ENCODE peak calls at places on chromosomes 2 and 18, in four cellular contexts. D, W, S and F are unnamed samples.

GRCh38 chr18:36849288-36850011 is 20.5 kb downstream of the KIAA1328 start:
- DNase-seq in D (no peak), W (no peak), S (no peak), F (no peak)

GRCh38 chr2:128563348-128563687 is 244.7 kb upstream of the HS6ST1 start:
- DNase-seq in W (peak), S (peak), D (no peak), F (no peak)

GRCh38 chr2:40440835-40441234 is 11.1 kb downstream of the SLC8A1 start:
- DNase-seq in W (no peak), D (no peak), S (no peak), F (no peak)

GRCh38 chr2:143259368-143259958 is 130.2 kb downstream of the ARHGAP15 start:
- DNase-seq in S (peak), D (peak), W (no peak), F (no peak)

GRCh38 chr2:200173691-200174090 is 132.8 kb upstream of the SPATS2L start:
- DNase-seq in D (no peak), S (no peak), W (no peak), F (no peak)

GRCh38 chr2:143725425-143725824 is 596.2 kb downstream of the ARHGAP15 start:
- DNase-seq in D (no peak), W (no peak), S (no peak), F (no peak)

GRCh38 chr2:190550137-190550536 is 15.6 kb upstream of the NEMP2 start:
- DNase-seq in W (no peak), S (no peak), D (no peak), F (no peak)

GRCh38 chr2:111095426-111095825 is 25.3 kb upstream of the BCL2L11 start:
- DNase-seq in S (no peak), D (no peak), W (no peak), F (no peak)

GRCh38 chr2:233209117-233209977 is 42.1 kb upstream of the ATG16L1 start:
- DNase-seq in S (no peak), W (no peak), D (no peak), F (no peak)

GRCh38 chr2:179017958-179018357 is 32.0 kb downstream of the CCDC141 start:
- DNase-seq in W (no peak), D (no peak), S (no peak), F (no peak)

GRCh38 chr18:812673-813404 is 797 bp upstream of the YES1 start:
- DNase-seq in S (peak), W (no peak), D (peak), F (peak)

GRCh38 chr2:120948662-120949011 is 213.0 kb downstream of the GLI2 start:
- DNase-seq in D (no peak), S (no peak), W (no peak), F (no peak)

GRCh38 chr2:120949957-120950590 is 214.4 kb downstream of the GLI2 start:
- DNase-seq in W (no peak), D (no peak), S (no peak), F (no peak)

GRCh38 chr2:120947982-120948661 is 212.5 kb downstream of the GLI2 start:
- DNase-seq in W (no peak), D (no peak), S (no peak), F (no peak)

GRCh38 chr2:120947327-120947726 is 211.7 kb downstream of the GLI2 start:
- DNase-seq in W (no peak), S (no peak), D (no peak), F (no peak)

DNA sequence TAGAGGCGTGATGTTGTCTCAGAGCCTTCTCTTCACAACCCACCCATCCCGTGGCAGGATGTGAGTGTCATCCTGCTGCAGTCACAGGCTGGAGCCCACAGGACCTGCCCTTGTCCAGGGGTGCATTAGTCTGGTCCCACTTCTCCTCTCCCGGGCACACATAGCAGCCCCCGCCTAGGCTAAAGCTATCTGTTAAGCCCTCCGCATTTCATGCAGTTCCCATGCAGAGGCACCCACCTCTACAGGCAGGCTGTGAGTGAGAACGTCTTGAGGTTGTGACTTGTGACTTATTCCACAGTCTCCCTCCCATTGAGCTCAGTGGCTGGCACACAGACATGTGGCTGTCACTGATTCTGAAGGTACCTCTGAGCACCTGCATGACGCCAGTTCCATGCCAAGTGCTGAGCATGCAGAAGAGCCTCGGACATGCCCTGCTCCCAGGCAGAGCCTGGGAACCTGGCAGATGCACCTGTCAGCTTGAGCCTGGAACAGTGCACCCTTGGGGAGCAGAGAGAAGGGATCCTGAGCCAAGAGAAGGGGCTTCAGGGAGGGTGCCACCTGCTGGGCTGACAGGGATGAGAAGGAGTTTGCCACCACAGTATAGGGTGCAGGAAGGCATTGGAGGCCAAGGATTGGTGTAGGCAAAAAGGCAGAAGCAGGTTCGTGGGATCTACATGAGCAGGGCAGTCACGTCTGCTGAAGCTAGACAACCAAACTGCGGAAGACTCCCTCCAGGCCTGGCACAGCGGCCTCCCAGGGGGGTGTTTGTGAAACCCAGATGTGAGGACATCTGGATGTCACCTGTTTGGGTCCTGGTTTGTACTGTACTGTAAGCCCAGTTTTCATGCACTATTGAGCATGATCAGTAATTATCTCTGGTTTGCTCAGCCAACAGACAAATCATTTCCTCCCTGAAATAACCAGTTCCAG is 213.6 kb downstream of the GLI2 start:
- DNase-seq in S (no peak), D (no peak), W (no peak), F (no peak)
- TF ChIP-seq CTCF in S (no peak), D (no peak), W (peak), F (no peak)

GRCh38 chr2:7353571-7353970 is 436.4 kb downstream of the RNF144A start:
- DNase-seq in S (no peak), D (no peak), W (no peak), F (no peak)

GRCh38 chr2:7355781-7356180 is 438.6 kb downstream of the RNF144A start:
- DNase-seq in D (no peak), W (no peak), S (no peak), F (no peak)

GRCh38 chr2:7358865-7359264 is 441.7 kb downstream of the RNF144A start:
- DNase-seq in D (no peak), S (no peak), W (no peak), F (no peak)

GRCh38 chr2:7357993-7358392 is 440.8 kb downstream of the RNF144A start:
- DNase-seq in S (no peak), D (no peak), W (no peak), F (no peak)

DNA sequence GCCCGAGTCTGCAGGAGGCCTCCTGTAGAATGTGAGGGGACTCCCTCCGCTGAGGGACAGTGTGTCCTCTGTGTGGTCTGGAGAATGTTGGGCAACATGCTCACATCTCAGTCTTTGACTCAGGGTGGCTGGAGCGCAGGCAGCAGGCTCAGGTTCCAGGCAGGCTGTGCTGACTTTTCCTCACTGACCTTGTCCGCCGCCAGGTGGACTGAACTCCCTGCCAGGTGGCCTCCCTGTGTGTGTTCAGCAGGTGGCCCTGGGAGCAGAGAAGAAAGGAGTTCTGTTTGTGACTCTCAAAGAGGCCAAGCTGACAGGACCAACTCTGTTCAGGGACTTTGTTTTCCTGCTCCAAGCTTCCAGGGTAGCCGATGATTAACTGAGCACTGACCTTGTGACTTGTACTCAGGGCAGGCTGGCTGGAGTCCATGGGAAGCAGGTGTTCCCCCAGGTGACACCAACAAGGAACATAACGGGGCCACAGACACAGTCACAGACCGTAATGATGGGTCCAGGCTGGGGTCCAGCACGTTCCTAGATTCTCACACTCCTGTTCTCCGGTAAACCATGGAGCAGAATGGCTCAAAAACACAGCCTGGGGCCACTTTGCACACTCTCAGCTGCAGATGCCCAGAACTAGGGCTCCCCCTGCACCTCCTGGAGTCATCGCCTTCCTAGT is 439.8 kb downstream of the RNF144A start:
- DNase-seq in W (no peak), D (no peak), S (no peak), F (no peak)
- TF ChIP-seq CTCF in W (no peak), D (no peak), S (no peak), F (no peak)

GRCh38 chr2:26838121-26838906 is 9.6 kb upstream of the DPYSL5 start:
- DNase-seq in W (no peak), S (no peak), D (no peak), F (no peak)
- TF ChIP-seq CTCF in W (no peak), S (no peak), D (no peak), F (no peak)

DNA sequence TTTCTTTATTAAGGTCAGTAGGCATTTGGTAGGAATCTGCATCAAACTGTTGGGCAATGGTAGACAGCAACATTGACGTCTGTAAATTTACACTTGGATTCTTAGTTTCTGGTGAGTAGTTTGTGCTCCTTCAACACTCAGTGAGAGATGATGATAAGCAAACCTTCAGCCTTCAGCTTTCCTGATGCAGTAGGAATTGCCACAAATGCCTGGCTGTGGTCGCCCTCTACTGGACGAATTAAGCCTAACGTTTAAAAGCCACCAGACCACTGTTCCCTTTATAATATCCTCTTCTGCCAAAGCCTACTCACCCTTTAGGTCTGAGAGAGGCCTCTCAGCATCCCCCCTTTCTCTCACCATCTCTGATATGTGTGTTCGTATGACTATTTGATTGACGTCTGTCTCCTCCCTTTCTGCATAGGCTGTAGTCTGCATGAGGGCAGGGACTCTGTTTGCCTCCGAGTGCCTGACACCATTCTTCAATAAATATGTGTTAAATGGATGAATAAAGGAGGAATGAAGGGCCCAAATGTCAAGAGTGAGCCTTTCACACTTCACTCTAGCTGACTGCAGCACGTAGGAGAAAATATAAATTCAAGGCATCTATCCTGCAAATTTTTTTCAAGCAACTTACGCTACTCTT is 47.0 kb upstream of the PLEKHM3 start:
- DNase-seq in D (peak), S (peak), W (no peak), F (no peak)
- TF ChIP-seq CTCF in D (peak), S (peak), W (peak), F (peak)

GRCh38 chr2:166695154-166695553 is 193.1 kb upstream of the XIRP2 start:
- DNase-seq in S (no peak), W (no peak), D (no peak), F (no peak)

DNA sequence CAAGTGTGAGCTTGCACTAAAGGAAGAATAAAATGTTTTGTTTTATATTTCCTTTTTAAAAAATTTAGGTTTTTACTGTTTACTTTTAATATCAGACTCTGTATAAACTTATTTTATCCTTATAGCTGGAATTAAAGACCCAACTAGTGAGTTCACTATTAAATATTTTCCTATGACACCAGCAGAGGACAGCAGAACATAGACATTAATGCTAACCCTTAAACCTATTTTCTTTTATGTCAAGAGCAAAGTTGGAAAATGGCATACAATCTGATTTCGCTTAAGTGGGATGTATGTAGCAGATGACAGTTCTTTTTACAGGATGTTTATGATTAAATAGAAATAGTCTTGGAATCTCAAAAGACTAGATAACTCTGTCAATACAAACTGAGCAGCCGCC is 188.2 kb upstream of the XIRP2 start:
- DNase-seq in W (no peak), D (no peak), S (no peak), F (no peak)
- TF ChIP-seq CTCF in W (peak), D (no peak), S (no peak), F (no peak)

GRCh38 chr18:62797329-62797728 is 82.0 kb downstream of the PHLPP1 start:
- DNase-seq in D (no peak), W (no peak), S (no peak), F (no peak)

GRCh38 chr18:62808116-62808515 is 92.8 kb downstream of the PHLPP1 start:
- DNase-seq in D (no peak), W (no peak), S (no peak), F (no peak)

GRCh38 chr18:62799977-62800376 is 84.6 kb downstream of the PHLPP1 start:
- DNase-seq in D (no peak), S (no peak), W (no peak), F (no peak)

GRCh38 chr18:62807406-62807805 is 92.1 kb downstream of the PHLPP1 start:
- DNase-seq in D (no peak), W (no peak), S (no peak), F (no peak)

GRCh38 chr18:62802523-62802922 is 87.2 kb downstream of the PHLPP1 start:
- DNase-seq in W (no peak), D (no peak), S (no peak), F (no peak)
- TF ChIP-seq CTCF in W (peak), D (no peak), S (no peak), F (no peak)

GRCh38 chr2:222861411-222862067 is 703 bp downstream of the ACSL3 start:
- DNase-seq in W (no peak), D (peak), S (peak), F (no peak)

GRCh38 chr2:222860740-222861410 is at the start of gene ACSL3:
- DNase-seq in W (peak), S (peak), D (peak), F (peak)

GRCh38 chr2:222862915-222863544 is 2.2 kb downstream of the ACSL3 start:
- DNase-seq in W (no peak), S (no peak), D (no peak), F (no peak)

GRCh38 chr2:222864296-222864695 is 3.5 kb downstream of the ACSL3 start:
- DNase-seq in W (no peak), S (no peak), D (no peak), F (no peak)

GRCh38 chr2:222862068-222862914 is 1.5 kb downstream of the ACSL3 start:
- DNase-seq in W (no peak), D (no peak), S (no peak), F (no peak)
- TF ChIP-seq CTCF in W (peak), D (no peak), S (no peak), F (no peak)

GRCh38 chr2:99403524-99403923 is 66.3 kb downstream of the EIF5B start:
- DNase-seq in D (no peak), W (no peak), S (no peak), F (no peak)
- TF ChIP-seq CTCF in D (no peak), W (no peak), S (no peak), F (no peak)

GRCh38 chr18:7955175-7955574 is 388.1 kb downstream of the PTPRM start:
- DNase-seq in S (no peak), W (no peak), D (no peak), F (no peak)

GRCh38 chr18:7954229-7954628 is 387.1 kb downstream of the PTPRM start:
- DNase-seq in W (no peak), S (no peak), D (no peak), F (no peak)

GRCh38 chr18:7953085-7953958 is 386.2 kb downstream of the PTPRM start:
- DNase-seq in W (no peak), S (no peak), D (no peak), F (no peak)

GRCh38 chr18:7946724-7947377 is 379.7 kb downstream of the PTPRM start:
- DNase-seq in S (no peak), D (peak), W (no peak), F (no peak)

GRCh38 chr18:7950380-7951143 is 383.4 kb downstream of the PTPRM start:
- DNase-seq in S (no peak), D (no peak), W (no peak), F (no peak)
- TF ChIP-seq CTCF in S (no peak), D (no peak), W (no peak), F (no peak)

DNA sequence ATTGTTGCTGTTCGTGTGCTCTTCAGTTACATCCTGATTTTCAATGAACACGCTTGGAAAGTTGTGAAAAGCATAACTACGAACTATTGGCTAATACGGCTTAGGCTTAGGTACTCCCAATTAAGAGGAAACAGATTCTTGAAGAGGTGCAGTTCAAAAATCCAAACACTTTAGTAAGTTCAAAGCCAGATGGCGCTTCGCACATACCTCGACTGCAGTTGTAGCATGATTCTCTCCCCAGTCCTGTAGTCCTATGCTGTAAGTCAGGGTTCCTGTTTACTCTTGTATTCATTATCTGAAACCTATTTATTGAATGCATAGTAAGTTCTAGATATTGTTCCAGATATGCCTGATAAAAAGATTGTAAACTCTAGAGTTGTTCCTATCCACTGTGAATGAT is 165.2 kb downstream of the TRIB2 start:
- DNase-seq in S (no peak), W (no peak), D (no peak), F (no peak)
- TF ChIP-seq CTCF in S (no peak), W (no peak), D (no peak), F (no peak)